ENCODE peak calls at places on chromosomes 5 and 9, in eight cellular contexts. N is epithelial cell of esophagus, R is AG09309, L is tibial nerve, H is K562, F is PC-9, P is kidney epithelial cell, C is choroid plexus epithelial cell. Q is an unnamed sample.

GRCh38 chr5:99940540-99940939 is 594.6 kb upstream of the FAM174A start:
- DNase-seq in N (no peak), P (no peak), C (no peak), R (no peak), H (no peak), F (no peak), L (no peak), Q (no peak)

GRCh38 chr9:117034862-117035261 is 347.8 kb downstream of the TRIM32 start:
- DNase-seq in N (peak; percentile 53), R (no peak), C (peak; percentile 7), P (peak; percentile 1), F (no peak), H (no peak), L (no peak), Q (no peak)

GRCh38 chr5:128163991-128164390 is 80.4 kb downstream of the SLC12A2 start:
- DNase-seq in H (no peak), R (peak; percentile 24), N (peak; percentile 90), F (no peak), P (no peak), L (no peak), C (peak; percentile 47), Q (no peak)

GRCh38 chr9:127397722-127398647 is 1.0 kb downstream of the SLC2A8 start:
- DNase-seq in P (no peak), F (no peak), N (peak; percentile 47), R (no peak), L (no peak), C (peak; percentile 48), H (peak; percentile 52), Q (no peak)

GRCh38 chr5:144083185-144083584 is 87.3 kb downstream of the YIPF5 start:
- DNase-seq in H (no peak), N (no peak), C (no peak), L (no peak), F (no peak), P (no peak), R (no peak), Q (no peak)

GRCh38 chr9:35903049-35903448 is 3.0 kb upstream of the HRCT1 start:
- DNase-seq in N (peak; percentile 83), H (peak; percentile 51), R (no peak), F (peak; percentile 54), L (peak; percentile 69), P (no peak), C (peak; percentile 79), Q (no peak)

GRCh38 chr9:73596321-73596720 is 444.7 kb downstream of the ANXA1 start:
- DNase-seq in H (no peak), N (no peak), P (no peak), R (no peak), F (no peak), C (no peak), L (no peak), Q (no peak)

GRCh38 chr9:35294066-35294465 is 132.3 kb downstream of the UNC13B start:
- DNase-seq in H (no peak), R (no peak), F (no peak), N (no peak), C (no peak), L (no peak), P (no peak), Q (no peak)

GRCh38 chr5:137496919-137497318 is 2.2 kb downstream of the SPOCK1 start:
- DNase-seq in H (no peak), N (no peak), L (no peak), F (no peak), R (peak; percentile 31), P (no peak), C (no peak), Q (peak; percentile 7)

GRCh38 chr9:109859447-109859846 is 79.4 kb downstream of the PALM2AKAP2 start:
- DNase-seq in F (no peak), C (peak; percentile 28), N (no peak), P (no peak), H (no peak), L (no peak), R (no peak), Q (no peak)
- TF ChIP-seq CTCF in F (peak; percentile 55), C (peak; percentile 59), N (peak; percentile 45), P (peak; percentile 23), H (no peak), L (no peak), R (peak; percentile 33), Q (peak; percentile 23)

GRCh38 chr5:176608937-176609723 is 826 bp downstream of the GPRIN1 start:
- DNase-seq in N (no peak), P (no peak), R (no peak), C (no peak), H (no peak), F (no peak), L (no peak), Q (no peak)
- H3K4me3 ChIP-seq in N (peak overlapping the region; percentile 19), P (peak overlapping the region; percentile 58), R (peak overlapping the region; percentile 28), C (peak overlapping the region; percentile 65), H (peak overlapping the region; percentile 63), F (peak overlapping the region; percentile 71), L (peak overlapping the region; percentile 64), Q (peak overlapping the region; percentile 64)

DNA sequence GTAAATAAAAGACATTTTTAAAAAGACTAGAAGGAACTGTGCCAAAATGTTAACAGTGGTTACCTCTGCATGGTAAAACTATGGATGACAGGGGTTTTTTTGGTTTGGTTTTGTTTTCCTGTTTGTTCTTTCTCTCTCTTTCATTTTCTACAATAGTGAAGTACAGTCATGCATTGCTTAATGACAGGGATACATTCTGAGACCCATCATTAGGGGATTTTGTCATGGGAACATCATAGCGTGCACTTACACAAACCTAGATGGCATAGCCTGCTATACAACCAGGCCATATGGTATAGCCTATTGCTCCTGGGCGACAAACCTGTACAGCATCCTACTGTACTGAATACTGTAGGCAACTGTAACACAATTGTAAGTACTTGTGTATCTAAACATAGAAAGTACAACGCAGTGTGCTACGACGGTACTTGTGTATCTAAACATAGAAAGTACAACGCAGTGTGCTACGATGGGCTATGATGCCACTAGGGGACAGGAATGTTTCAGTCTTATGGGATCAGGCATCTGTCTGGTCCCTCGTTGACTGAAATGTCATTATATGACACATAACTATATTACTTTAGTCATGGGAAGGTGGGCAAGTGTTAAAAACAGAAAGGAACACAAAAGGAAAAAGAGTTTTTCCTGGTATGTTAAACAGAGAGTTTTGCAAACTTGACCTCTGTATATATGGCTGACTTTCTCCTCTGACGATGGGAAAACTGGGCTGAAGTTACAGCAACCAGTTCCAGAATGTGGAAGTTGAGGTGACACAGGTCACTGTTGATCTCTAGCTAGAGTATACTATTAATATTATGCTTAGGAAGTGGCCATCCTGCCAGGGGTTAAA is 7.4 kb upstream of the ADAM19 start:
- DNase-seq in F (no peak), H (no peak), C (no peak), R (no peak), L (no peak), N (no peak), P (no peak), Q (no peak)
- TF ChIP-seq CTCF in F (no peak), H (no peak), C (peak; percentile 6), R (no peak), L (no peak), N (no peak), P (no peak), Q (no peak)

GRCh38 chr9:93068956-93069355 is 10.5 kb downstream of the SUSD3 start:
- DNase-seq in R (no peak), H (no peak), C (no peak), F (no peak), P (no peak), L (no peak), N (no peak), Q (no peak)
- H3K4me3 ChIP-seq in R (no peak overlapping the region), H (no peak overlapping the region), C (no peak overlapping the region), F (no peak overlapping the region), P (no peak overlapping the region), L (no peak overlapping the region), N (no peak overlapping the region), Q (no peak overlapping the region)

DNA sequence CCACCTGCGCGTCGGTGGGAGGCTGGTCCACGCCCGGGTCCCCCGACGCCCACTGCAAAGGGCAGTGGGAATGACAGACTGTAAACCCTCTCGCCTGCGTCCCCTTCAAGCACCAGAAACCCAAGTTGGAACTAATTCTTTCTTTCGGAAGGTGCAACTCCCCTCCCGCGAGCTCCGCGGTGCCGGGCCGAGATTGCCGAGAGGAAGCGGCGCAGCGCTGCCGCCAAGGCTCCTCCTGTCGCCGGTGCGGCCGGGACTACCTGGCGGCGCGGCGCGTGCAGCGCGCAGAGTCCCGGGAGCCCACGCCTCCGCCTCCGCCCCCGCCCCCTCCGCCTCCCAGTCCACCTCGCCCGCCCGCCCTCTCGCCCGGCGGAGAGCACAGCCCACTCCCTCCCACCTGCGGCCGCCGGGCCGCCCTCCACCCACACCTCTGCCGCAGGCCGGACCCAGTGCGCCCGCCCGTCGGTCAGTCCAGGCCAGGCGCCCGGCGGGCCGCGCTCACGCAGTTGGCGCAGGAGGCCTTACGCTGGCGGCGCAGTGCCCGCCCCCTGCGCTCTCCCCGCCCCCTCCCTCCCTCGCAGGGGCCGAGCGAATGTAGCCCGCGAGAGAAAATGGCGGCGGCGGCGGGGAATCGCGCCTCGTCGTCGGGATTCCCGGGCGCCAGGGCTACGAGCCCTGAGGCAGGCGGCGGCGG is at the start of gene MAP3K1:
- DNase-seq in H (peak; percentile 90), L (peak; percentile 51), P (no peak), F (peak; percentile 83), C (peak; percentile 65), N (peak; percentile 82), R (no peak), Q (no peak)
- TF ChIP-seq CTCF in H (no peak), L (no peak), P (peak; percentile 21), F (no peak), C (no peak), N (peak; percentile 17), R (no peak), Q (no peak)

GRCh38 chr9:2014148-2014547 is 999 bp upstream of the SMARCA2 start:
- DNase-seq in P (no peak), H (no peak), F (no peak), R (no peak), N (no peak), C (peak; percentile 10), L (no peak), Q (no peak)

GRCh38 chr9:2012347-2012746 is 2.8 kb upstream of the SMARCA2 start:
- DNase-seq in R (no peak), L (no peak), C (no peak), H (no peak), N (no peak), F (no peak), P (no peak), Q (no peak)

GRCh38 chr9:2014696-2015580 is at the start of gene SMARCA2:
- DNase-seq in F (peak; percentile 82), N (peak; percentile 99), R (peak; percentile 88), L (peak; percentile 96), P (peak; percentile 85), C (peak; percentile 98), H (peak; percentile 82), Q (peak; percentile 84)

GRCh38 chr9:2015581-2016410 is 649 bp downstream of the SMARCA2 start:
- DNase-seq in C (peak; percentile 44), R (no peak), H (peak; percentile 23), L (peak; percentile 35), N (peak; percentile 62), P (no peak), F (no peak), Q (no peak)

GRCh38 chr9:2013688-2014087 is 1.5 kb upstream of the SMARCA2 start:
- DNase-seq in N (peak; percentile 57), F (no peak), R (peak; percentile 56), H (no peak), P (no peak), C (peak; percentile 45), L (no peak), Q (no peak)
- H3K4me3 ChIP-seq in N (no peak overlapping the region), F (peak overlapping the region; percentile 91), R (peak overlapping the region; percentile 90), H (peak overlapping the region; percentile 71), P (no peak overlapping the region), C (peak overlapping the region; percentile 90), L (peak overlapping the region; percentile 72), Q (peak overlapping the region; percentile 91)

DNA sequence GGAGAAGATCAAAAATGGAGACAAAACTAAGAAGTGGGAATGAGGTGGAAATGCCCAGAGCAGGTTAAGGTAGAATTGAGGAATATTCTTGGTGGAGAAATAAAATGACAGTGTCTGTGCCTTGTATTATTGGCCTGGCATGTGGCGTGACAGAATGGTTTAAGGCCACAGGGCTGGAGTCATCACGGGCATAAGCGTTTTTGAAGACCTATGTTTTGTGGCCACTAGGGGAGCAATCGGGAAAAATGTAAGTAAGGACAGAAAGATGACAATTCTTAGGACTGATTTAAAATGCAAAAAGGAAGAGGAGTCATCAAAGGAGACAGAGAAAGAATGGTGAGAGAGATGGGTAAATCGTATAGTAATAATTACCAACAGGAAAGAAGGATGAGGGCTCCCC is 72.2 kb upstream of the EPB41L4A start:
- DNase-seq in F (no peak), H (peak; percentile 45), N (peak; percentile 19), R (no peak), P (no peak), C (peak; percentile 3), L (no peak), Q (no peak)
- TF ChIP-seq CTCF in F (peak; percentile 42), H (peak; percentile 59), N (peak; percentile 39), R (peak; percentile 42), P (peak; percentile 33), C (peak; percentile 42), L (no peak), Q (peak; percentile 38)

Q was measured in BJ.